ENCODE peak calls at places on chromosomes 6 and 20, in six cellular contexts. O is memory B cell; Q is lower lobe of right lung; H is activated naive CD4-positive, alpha-beta T cell treated with anti-CD3 and anti-CD28 coated beads, Interleukin-2, amount 50 U/mL, for 72 hours; E is HCT116; N is heart right ventricle. R is an unnamed sample.

GRCh38 chr20:17749979-17750721 is 50.4 kb downstream of the BANF2 start:
- ATAC-seq in Q (peak), N (peak), O (no peak), H (no peak), E (no peak), R (peak)

GRCh38 chr6:105851586-105851985 is 234.6 kb upstream of the PRDM1 start:
- ATAC-seq in N (no peak), H (no peak), Q (no peak), E (no peak), O (no peak), R (no peak)

GRCh38 chr20:17421493-17421892 is 109.7 kb downstream of the BFSP1 start:
- ATAC-seq in O (no peak), Q (no peak), H (no peak), E (no peak), N (no peak), R (no peak)

GRCh38 chr6:2221724-2222274 is 23.6 kb downstream of the GMDS start:
- ATAC-seq in Q (peak), N (no peak), E (no peak), O (peak), H (peak), R (no peak)

GRCh38 chr6:84764332-84765049 is at the start of gene TBX18:
- ATAC-seq in E (peak), O (no peak), N (peak), Q (peak), H (no peak), R (peak)

GRCh38 chr6:43629505-43630300 is 639 bp upstream of the GTPBP2 start:
- ATAC-seq in O (peak), E (peak), H (peak), Q (peak), N (peak), R (peak)

GRCh38 chr6:12844284-12845223 is 128.0 kb downstream of the PHACTR1 start:
- ATAC-seq in N (no peak), Q (no peak), E (peak), O (no peak), H (no peak), R (no peak)

GRCh38 chr6:134928151-134928917 is 21.6 kb downstream of the ALDH8A1 start:
- ATAC-seq in H (no peak), O (no peak), E (no peak), N (peak), Q (no peak), R (no peak)

GRCh38 chr20:15063077-15063476 is 725.7 kb upstream of the FLRT3 start:
- ATAC-seq in H (no peak), Q (no peak), O (no peak), E (no peak), N (no peak), R (no peak)

GRCh38 chr20:53370345-53370961 is 223.2 kb downstream of the ZNF217 start:
- ATAC-seq in E (no peak), N (no peak), H (no peak), O (no peak), Q (no peak), R (no peak)

GRCh38 chr20:57335392-57335791 is 5.8 kb downstream of the SPO11 start:
- ATAC-seq in E (no peak), H (no peak), Q (no peak), O (no peak), N (no peak), R (peak)

GRCh38 chr6:56765494-56765893 is 122.8 kb upstream of the DST start:
- ATAC-seq in N (no peak), E (no peak), H (no peak), Q (no peak), O (no peak), R (no peak)

GRCh38 chr6:143027058-143027457 is 33.6 kb upstream of the AIG1 start:
- ATAC-seq in H (peak), N (no peak), O (peak), E (peak), Q (peak), R (no peak)